ENCODE peak calls at places on chromosome 13, in four cellular contexts. One of them, this sample, is unnamed.

GRCh38 chr13:51501592-51502205 is 48.9 kb upstream of the INTS6 start:
- DNase-seq in mesendoderm: no peak
- DNase-seq in A172: peak; percentile 38
- DNase-seq in stimulated activated effector memory CD8-positive, alpha-beta T cell treated with anti-CD3 and anti-CD28 coated beads, Interleukin-12 subunit alpha, Interleukin-12 subunit beta, amount 100 ng/mL, for 72 hours: no peak
- DNase-seq in this sample: no peak

GRCh38 chr13:112587767-112588489 is at the start of gene TUBGCP3:
- DNase-seq in mesendoderm: peak; percentile 86
- DNase-seq in A172: peak; percentile 64
- DNase-seq in stimulated activated effector memory CD8-positive, alpha-beta T cell treated with anti-CD3 and anti-CD28 coated beads, Interleukin-12 subunit alpha, Interleukin-12 subunit beta, amount 100 ng/mL, for 72 hours: peak; percentile 86
- DNase-seq in this sample: peak; percentile 76

GRCh38 chr13:66958611-66959010 is 271.5 kb downstream of the PCDH9 start:
- DNase-seq in mesendoderm: no peak
- DNase-seq in A172: no peak
- DNase-seq in stimulated activated effector memory CD8-positive, alpha-beta T cell treated with anti-CD3 and anti-CD28 coated beads, Interleukin-12 subunit alpha, Interleukin-12 subunit beta, amount 100 ng/mL, for 72 hours: no peak
- DNase-seq in this sample: no peak

GRCh38 chr13:75843033-75843432 is 206.9 kb downstream of the LMO7 start:
- DNase-seq in mesendoderm: no peak
- DNase-seq in A172: no peak
- DNase-seq in stimulated activated effector memory CD8-positive, alpha-beta T cell treated with anti-CD3 and anti-CD28 coated beads, Interleukin-12 subunit alpha, Interleukin-12 subunit beta, amount 100 ng/mL, for 72 hours: no peak
- DNase-seq in this sample: no peak

GRCh38 chr13:30926781-30927180 is 5.7 kb upstream of the TEX26 start:
- DNase-seq in mesendoderm: no peak
- DNase-seq in A172: no peak
- DNase-seq in stimulated activated effector memory CD8-positive, alpha-beta T cell treated with anti-CD3 and anti-CD28 coated beads, Interleukin-12 subunit alpha, Interleukin-12 subunit beta, amount 100 ng/mL, for 72 hours: no peak
- DNase-seq in this sample: no peak

GRCh38 chr13:49373699-49374098 is 70.2 kb downstream of the CAB39L start:
- DNase-seq in mesendoderm: no peak
- DNase-seq in A172: no peak
- DNase-seq in stimulated activated effector memory CD8-positive, alpha-beta T cell treated with anti-CD3 and anti-CD28 coated beads, Interleukin-12 subunit alpha, Interleukin-12 subunit beta, amount 100 ng/mL, for 72 hours: no peak
- DNase-seq in this sample: no peak

GRCh38 chr13:30181856-30182651 is 125.3 kb downstream of the KATNAL1 start:
- DNase-seq in mesendoderm: peak; percentile 99
- DNase-seq in A172: no peak
- DNase-seq in stimulated activated effector memory CD8-positive, alpha-beta T cell treated with anti-CD3 and anti-CD28 coated beads, Interleukin-12 subunit alpha, Interleukin-12 subunit beta, amount 100 ng/mL, for 72 hours: no peak
- DNase-seq in this sample: no peak

GRCh38 chr13:70523622-70524021 is 415.4 kb upstream of the KLHL1 start:
- DNase-seq in mesendoderm: no peak
- DNase-seq in A172: no peak
- DNase-seq in stimulated activated effector memory CD8-positive, alpha-beta T cell treated with anti-CD3 and anti-CD28 coated beads, Interleukin-12 subunit alpha, Interleukin-12 subunit beta, amount 100 ng/mL, for 72 hours: no peak
- DNase-seq in this sample: no peak

GRCh38 chr13:40635315-40635995 is 31.0 kb downstream of the FOXO1 start:
- DNase-seq in mesendoderm: no peak
- DNase-seq in A172: no peak
- DNase-seq in stimulated activated effector memory CD8-positive, alpha-beta T cell treated with anti-CD3 and anti-CD28 coated beads, Interleukin-12 subunit alpha, Interleukin-12 subunit beta, amount 100 ng/mL, for 72 hours: no peak
- DNase-seq in this sample: no peak

GRCh38 chr13:97253581-97254293 is 31.6 kb downstream of the MBNL2 start:
- DNase-seq in mesendoderm: no peak
- DNase-seq in A172: no peak
- DNase-seq in stimulated activated effector memory CD8-positive, alpha-beta T cell treated with anti-CD3 and anti-CD28 coated beads, Interleukin-12 subunit alpha, Interleukin-12 subunit beta, amount 100 ng/mL, for 72 hours: no peak
- DNase-seq in this sample: no peak

This sample was measured in activated B cell treated with CpG ODN at 0.5 μM for 24 hours.